ENCODE peak calls at places on chromosome 7, in four cellular contexts. L, K, X and W are unnamed samples.

GRCh38 chr7:140992422-140992821 is 22.3 kb downstream of the MRPS33 start:
- DNase-seq in X (no peak), K (no peak), L (no peak), W (no peak)

GRCh38 chr7:126574838-126575250 is 677.9 kb downstream of the GRM8 start:
- DNase-seq in K (no peak), L (no peak), X (no peak), W (no peak)

GRCh38 chr7:137403282-137403681 is 59.7 kb upstream of the PTN start:
- DNase-seq in K (peak; percentile 83), L (no peak), X (no peak), W (no peak)

GRCh38 chr7:157412021-157412443 is 75.2 kb downstream of the DNAJB6 start:
- DNase-seq in K (no peak), X (peak; percentile 17), L (no peak), W (no peak)

GRCh38 chr7:713488-714230 is 12.8 kb upstream of the DNAAF5 start:
- DNase-seq in X (no peak), L (no peak), K (no peak), W (no peak)

GRCh38 chr7:58086871-58087535 is 637.0 kb downstream of the ZNF716 start:
- DNase-seq in X (no peak), L (no peak), K (no peak), W (no peak)

GRCh38 chr7:104156842-104157277 is 51.0 kb downstream of the ORC5 start:
- DNase-seq in K (no peak), X (no peak), L (peak; percentile 34), W (no peak)

GRCh38 chr7:51366930-51367613 is 50.5 kb upstream of the COBL start:
- DNase-seq in X (no peak), K (no peak), L (peak; percentile 83), W (no peak)

GRCh38 chr7:96238474-96238873 is 83.4 kb downstream of the SLC25A13 start:
- DNase-seq in K (no peak), L (no peak), X (no peak), W (no peak)

GRCh38 chr7:30727061-30727945 is 24.6 kb upstream of the INMT start:
- DNase-seq in K (no peak), X (no peak), L (no peak), W (peak; percentile 82)

GRCh38 chr7:8176370-8177081 is 85.4 kb downstream of the ICA1 start:
- DNase-seq in X (no peak), L (no peak), K (no peak), W (peak; percentile 69)

GRCh38 chr7:131548371-131548770 is 8.1 kb downstream of the PODXL start:
- DNase-seq in K (no peak), X (no peak), L (no peak), W (no peak)

GRCh38 chr7:30831227-30831626 is 60.0 kb downstream of the MINDY4 start:
- DNase-seq in L (no peak), K (peak; percentile 50), X (no peak), W (no peak)

GRCh38 chr7:140316165-140316661 is 82.1 kb downstream of the SLC37A3 start:
- DNase-seq in K (peak; percentile 93), X (peak; percentile 82), L (no peak), W (no peak)

GRCh38 chr7:11170160-11170559 is 196.5 kb downstream of the PHF14 start:
- DNase-seq in X (no peak), L (no peak), K (no peak), W (no peak)

GRCh38 chr7:29609162-29610030 is 45.8 kb downstream of the PRR15 start:
- DNase-seq in X (no peak), L (peak; percentile 30), K (peak; percentile 53), W (no peak)

GRCh38 chr7:38463277-38464224 is 167.6 kb downstream of the AMPH start:
- DNase-seq in L (no peak), K (no peak), X (peak; percentile 53), W (peak; percentile 37)

GRCh38 chr7:30396379-30396778 is 82.2 kb downstream of the NOD1 start:
- DNase-seq in K (no peak), X (no peak), L (no peak), W (no peak)

GRCh38 chr7:5636914-5637313 is 144.5 kb downstream of the RNF216 start:
- DNase-seq in L (no peak), K (no peak), X (no peak), W (no peak)

GRCh38 chr7:1969459-1970284 is 263.1 kb downstream of the MAD1L1 start:
- DNase-seq in X (peak; percentile 26), L (no peak), K (no peak), W (no peak)

GRCh38 chr7:76106893-76107292 is 59.0 kb downstream of the MDH2 start:
- DNase-seq in X (no peak), K (no peak), L (no peak), W (no peak)

DNA sequence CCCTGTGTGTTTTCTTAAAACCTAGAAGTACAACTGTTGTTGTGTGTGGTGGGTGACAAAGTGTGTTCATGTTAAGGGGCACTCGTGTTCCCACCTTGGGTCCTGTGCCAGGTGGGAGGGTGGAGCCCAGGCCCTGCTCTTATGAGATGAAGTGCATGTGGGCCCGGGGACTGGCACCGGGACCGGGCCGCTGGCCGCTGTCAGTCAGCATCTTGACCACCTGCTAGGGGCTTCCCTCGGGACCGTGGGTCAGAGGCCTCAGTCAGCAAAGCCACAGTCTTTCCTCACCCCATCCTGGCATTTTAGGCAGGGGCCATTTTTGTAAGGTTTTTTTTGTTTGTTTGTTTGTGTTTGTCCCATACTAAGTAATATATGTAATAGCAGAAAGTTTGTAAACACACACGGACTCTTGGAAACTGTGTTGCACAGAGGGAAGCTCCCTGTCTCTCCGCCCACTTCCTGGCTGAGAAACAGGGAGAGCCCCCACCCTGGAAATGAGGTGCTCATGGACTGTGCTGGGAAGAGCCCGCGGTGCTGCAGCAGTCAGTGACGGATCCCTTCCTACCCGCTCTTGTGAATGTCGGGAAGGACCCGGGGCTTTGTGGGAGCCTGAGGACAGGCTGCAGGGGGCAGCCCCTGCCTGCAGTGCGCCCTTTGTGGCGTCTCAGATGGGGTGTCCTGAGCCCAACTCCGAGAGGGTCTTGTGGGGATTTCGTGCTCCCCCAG is 13.4 kb downstream of the AGAP3 start:
- DNase-seq in L (no peak), K (no peak), X (peak; percentile 41), W (no peak)
- H3K4me1 ChIP-seq in L (peaks cover 6% of the 10 kb centered on the region), K (peaks cover 61% of the 10 kb centered on the region), X (peaks cover 38% of the 10 kb centered on the region), W (peaks cover 5% of the 10 kb centered on the region)

GRCh38 chr7:101549734-101550133 is 79.4 kb downstream of the MYL10 start:
- DNase-seq in K (no peak), X (peak; percentile 4), L (no peak), W (no peak)
- H3K4me3 ChIP-seq in K (no peak overlapping the region), X (no peak overlapping the region), L (no peak overlapping the region), W (no peak overlapping the region)

DNA sequence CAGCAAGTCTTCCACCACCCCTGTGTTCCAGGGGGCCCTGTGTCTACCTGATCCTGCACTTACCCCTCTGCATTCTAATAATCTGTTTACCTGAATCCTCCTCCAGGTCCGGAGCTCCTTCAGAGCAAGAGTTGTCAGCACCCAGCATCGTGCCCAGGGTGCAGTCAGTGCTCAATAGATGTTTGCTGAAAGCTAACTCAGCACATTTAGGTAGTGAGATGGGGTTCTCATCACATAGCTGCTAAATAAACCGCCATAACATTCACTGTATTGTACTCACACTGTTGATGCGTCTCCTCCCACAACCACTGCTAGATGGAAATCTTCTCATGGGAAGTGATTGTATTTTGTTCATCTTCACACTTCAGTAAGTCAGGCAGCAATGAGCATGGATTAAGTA is 376.5 kb upstream of the C7orf33 start:
- DNase-seq in L (no peak), K (no peak), X (no peak), W (no peak)
- H3K4me1 ChIP-seq in L (no peaks in the 10 kb centered on the region), K (peaks cover 16% of the 10 kb centered on the region), X (peaks cover 8% of the 10 kb centered on the region), W (no peaks in the 10 kb centered on the region)

DNA sequence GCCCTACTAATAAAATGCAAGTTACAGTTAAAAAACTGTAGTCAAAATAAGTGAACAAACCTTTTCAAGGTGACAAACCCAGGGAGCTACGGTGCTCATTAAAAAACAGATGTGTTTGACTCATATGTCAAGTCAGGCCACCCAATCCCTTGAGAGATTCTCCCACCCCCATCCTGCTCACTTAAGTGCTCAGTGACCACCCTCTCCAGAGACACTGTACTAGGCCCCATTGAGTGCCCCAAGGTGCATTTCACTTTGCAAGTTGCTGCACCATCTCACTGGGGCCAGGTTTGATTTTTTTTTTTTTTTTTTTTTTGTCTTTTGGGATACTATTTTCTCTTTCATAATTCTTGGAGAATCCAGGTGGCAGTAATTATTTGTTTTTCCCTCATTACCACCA is 1.9 kb downstream of the ERV3-1 start:
- DNase-seq in K (no peak), X (no peak), L (no peak), W (no peak)
- H3K4me3 ChIP-seq in K (no peak overlapping the region), X (peak overlapping the region; percentile 87), L (no peak overlapping the region), W (no peak overlapping the region)

GRCh38 chr7:134783294-134784069 is 4.0 kb downstream of the CALD1 start:
- DNase-seq in K (peak; percentile 42), L (no peak), X (no peak), W (no peak)

GRCh38 chr7:134781171-134781570 is 1.7 kb downstream of the CALD1 start:
- DNase-seq in L (no peak), X (no peak), K (peak; percentile 42), W (no peak)

GRCh38 chr7:134784251-134785049 is 5.0 kb downstream of the CALD1 start:
- DNase-seq in X (no peak), L (no peak), K (no peak), W (no peak)

GRCh38 chr7:134780166-134780853 is 876 bp downstream of the CALD1 start:
- DNase-seq in X (no peak), K (peak; percentile 45), L (peak; percentile 55), W (no peak)

DNA sequence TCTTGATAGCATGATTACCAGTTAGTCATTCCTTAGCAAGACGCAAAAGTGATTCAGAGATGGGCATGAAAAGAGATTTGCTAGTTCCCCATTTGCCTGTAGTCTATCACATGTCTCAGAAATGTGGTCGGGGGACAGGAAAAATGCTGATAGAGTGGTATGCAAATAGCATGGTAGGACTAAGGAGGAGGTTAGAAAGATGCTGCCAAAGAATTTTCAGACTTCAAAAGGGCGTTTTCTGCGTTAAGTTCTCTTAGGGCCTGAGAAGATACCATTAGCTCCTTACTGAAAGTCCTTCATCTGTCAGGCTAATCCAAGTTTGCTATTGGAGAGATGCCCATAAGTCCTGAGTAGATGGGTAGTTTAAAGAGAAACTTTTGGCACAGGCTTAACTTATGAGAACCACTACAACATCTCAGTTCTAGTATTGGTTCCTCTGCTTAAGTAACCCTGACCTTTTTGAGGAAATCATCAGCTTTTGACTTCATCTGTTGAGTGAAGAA is 2.7 kb downstream of the CALD1 start:
- DNase-seq in L (no peak), K (peak; percentile 50), X (no peak), W (no peak)
- H3K4me1 ChIP-seq in L (peaks cover 17% of the 10 kb centered on the region), K (peaks cover 46% of the 10 kb centered on the region), X (peaks cover 9% of the 10 kb centered on the region), W (no peaks in the 10 kb centered on the region)